ENCODE peak calls at places on chromosomes 12 and 14, in ten cellular contexts. A is PC-3, S is heart right ventricle, B is astrocyte of the spinal cord, J is HCT116, C is SK-N-SH, L is spleen, U is AG04450, X is fibroblast of the aortic adventitia, G is tibial artery. Z is an unnamed sample.

GRCh38 chr12:76820888-76821482 is 57.1 kb downstream of the ZDHHC17 start:
- DNase-seq in A (peak), S (peak), B (peak), J (peak), C (peak), L (no peak), U (peak), X (peak), G (no peak), Z (peak)

GRCh38 chr14:101017209-101017608 is 113.7 kb upstream of the RTL1 start:
- DNase-seq in A (no peak), S (no peak), B (peak), J (no peak), C (no peak), L (no peak), U (no peak), X (peak), G (no peak), Z (peak)

GRCh38 chr12:124720687-124721500 is 142.8 kb downstream of the SCARB1 start:
- DNase-seq in A (peak), S (peak), B (peak), J (no peak), C (peak), L (no peak), U (no peak), X (peak), G (no peak), Z (peak)

GRCh38 chr12:124174406-124174805 is 120.5 kb upstream of the RFLNA start:
- DNase-seq in A (no peak), S (no peak), B (peak), J (no peak), C (no peak), L (no peak), U (no peak), X (no peak), G (no peak), Z (peak)

GRCh38 chr12:55955800-55956508 is 9.9 kb downstream of the PMEL start:
- DNase-seq in A (peak), S (no peak), B (peak), J (peak), C (peak), L (no peak), U (no peak), X (peak), G (no peak), Z (peak)

GRCh38 chr12:45200497-45201043 is 15.3 kb upstream of the ANO6 start:
- DNase-seq in A (no peak), S (no peak), B (no peak), J (no peak), C (no peak), L (no peak), U (no peak), X (peak), G (no peak), Z (peak)

GRCh38 chr14:61451891-61452400 is 130.6 kb downstream of the PRKCH start:
- DNase-seq in A (no peak), S (no peak), B (no peak), J (no peak), C (no peak), L (no peak), U (no peak), X (no peak), G (no peak), Z (no peak)

GRCh38 chr12:66637693-66638301 is 41.1 kb downstream of the GRIP1 start:
- DNase-seq in A (no peak), S (no peak), B (peak), J (no peak), C (no peak), L (no peak), U (no peak), X (peak), G (no peak), Z (no peak)

GRCh38 chr12:80846930-80847329 is 90.8 kb downstream of the LIN7A start:
- DNase-seq in A (no peak), S (no peak), B (no peak), J (no peak), C (no peak), L (no peak), U (no peak), X (no peak), G (no peak), Z (no peak)

GRCh38 chr12:122422769-122423257 is 344 bp upstream of the CLIP1 start:
- DNase-seq in A (peak), S (peak), B (peak), J (no peak), C (no peak), L (no peak), U (no peak), X (peak), G (no peak), Z (peak)

GRCh38 chr12:94650143-94651056 is at the start of gene TMCC3:
- DNase-seq in A (peak), S (peak), B (no peak), J (no peak), C (peak), L (peak), U (no peak), X (peak), G (peak), Z (peak)

GRCh38 chr14:100577321-100577985 is 9.8 kb downstream of the BEGAIN start:
- DNase-seq in A (no peak), S (no peak), B (no peak), J (no peak), C (peak), L (peak), U (no peak), X (no peak), G (no peak), Z (no peak)

GRCh38 chr14:90193925-90194324 is 62.4 kb upstream of the PSMC1 start:
- DNase-seq in A (no peak), S (no peak), B (no peak), J (peak), C (peak), L (no peak), U (no peak), X (no peak), G (no peak), Z (no peak)

GRCh38 chr12:90166671-90167070 is 458.0 kb upstream of the ATP2B1 start:
- DNase-seq in A (no peak), S (no peak), B (no peak), J (no peak), C (no peak), L (no peak), U (no peak), X (no peak), G (no peak), Z (no peak)

GRCh38 chr14:94051115-94051514 is 25.0 kb downstream of the OTUB2 start:
- DNase-seq in A (peak), S (peak), B (peak), J (no peak), C (no peak), L (peak), U (peak), X (peak), G (no peak), Z (peak)

GRCh38 chr12:54301428-54302045 is 722 bp upstream of the NFE2 start:
- DNase-seq in A (peak), S (no peak), B (no peak), J (no peak), C (no peak), L (no peak), U (no peak), X (no peak), G (no peak), Z (no peak)

GRCh38 chr14:95774265-95775160 is 60.6 kb upstream of the TCL1A start:
- DNase-seq in A (peak), S (peak), B (peak), J (peak), C (peak), L (no peak), U (no peak), X (peak), G (peak), Z (peak)

GRCh38 chr14:56195727-56196126 is 77.5 kb downstream of the PELI2 start:
- DNase-seq in A (peak), S (peak), B (peak), J (no peak), C (no peak), L (peak), U (no peak), X (no peak), G (no peak), Z (peak)

GRCh38 chr12:127688901-127689428 is 578.0 kb upstream of the TMEM132C start:
- DNase-seq in A (no peak), S (no peak), B (no peak), J (no peak), C (no peak), L (no peak), U (no peak), X (no peak), G (no peak), Z (no peak)

GRCh38 chr12:96241484-96242256 is 47.5 kb downstream of the ELK3 start:
- DNase-seq in A (no peak), S (peak), B (peak), J (no peak), C (no peak), L (peak), U (no peak), X (peak), G (peak), Z (peak)

DNA sequence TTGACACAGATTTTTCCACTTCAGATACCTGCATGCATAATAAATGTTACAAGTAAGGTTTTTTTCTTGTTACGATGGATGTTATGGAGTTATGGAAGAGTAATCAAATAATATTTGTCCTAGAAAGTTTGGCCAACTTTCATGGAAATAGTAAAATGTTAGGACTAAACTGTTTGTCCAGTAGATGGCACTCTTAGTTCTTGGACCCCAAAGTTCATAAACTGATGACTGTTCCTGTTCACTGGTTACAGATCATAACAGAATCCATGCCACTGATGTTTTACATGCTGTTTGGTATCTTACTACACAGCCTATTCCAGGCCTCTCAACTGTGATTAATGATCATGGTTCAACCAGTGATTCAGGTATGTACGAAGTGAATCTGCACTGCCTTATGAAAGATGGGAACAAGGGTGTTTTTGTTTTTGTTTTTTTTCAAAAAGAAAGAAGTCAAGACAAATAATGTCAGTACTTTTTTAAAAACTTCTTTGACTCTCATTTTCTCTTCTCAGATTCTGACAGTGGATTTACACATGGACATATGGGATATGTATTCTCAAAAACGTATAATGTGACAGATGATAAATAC is 48.8 kb upstream of the SLCO1C1 start:
- DNase-seq in A (peak), S (no peak), B (peak), J (peak), C (peak), L (no peak), U (no peak), X (peak), G (no peak), Z (peak)
- TF ChIP-seq CTCF in A (peak), S (peak), B (peak), J (peak), C (peak), L (peak), U (peak), X (peak), G (peak), Z (peak)

GRCh38 chr12:48003226-48004038 is 844 bp downstream of the COL2A1 start:
- DNase-seq in A (peak), S (no peak), B (peak), J (no peak), C (no peak), L (no peak), U (no peak), X (peak), G (no peak), Z (no peak)
- H3K4me3 ChIP-seq in A (peak), S (peak), B (no peak), J (no peak), C (peak), L (peak), U (no peak), X (no peak), G (peak), Z (no peak)

GRCh38 chr12:93447555-93448265 is 6.0 kb upstream of the UBE2N start:
- DNase-seq in A (no peak), S (no peak), B (no peak), J (no peak), C (no peak), L (no peak), U (no peak), X (no peak), G (no peak), Z (no peak)
- TF ChIP-seq CTCF in A (no peak), S (no peak), B (no peak), J (no peak), C (no peak), L (no peak), U (no peak), X (no peak), G (no peak), Z (no peak)

DNA sequence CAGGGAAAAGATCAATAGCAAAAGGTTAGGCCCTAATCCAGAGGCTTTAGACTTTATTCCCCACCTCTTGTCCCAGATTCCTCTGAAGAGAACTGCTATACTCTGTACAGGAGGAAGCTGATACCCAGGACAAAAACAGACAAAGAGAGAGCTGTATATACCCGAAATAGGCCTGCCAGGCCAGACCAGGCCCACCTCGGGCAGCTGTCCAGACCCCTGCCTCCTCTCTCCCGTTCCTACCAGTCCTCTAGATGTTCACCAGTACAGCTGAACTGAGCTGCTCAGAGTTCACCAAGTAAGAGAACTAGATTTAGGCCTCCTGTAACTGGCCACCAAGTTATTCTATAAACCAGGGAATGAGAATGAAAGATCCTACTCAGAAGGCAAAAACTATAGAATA is 4.7 kb downstream of the CHD4 start:
- DNase-seq in A (no peak), S (no peak), B (no peak), J (no peak), C (no peak), L (no peak), U (no peak), X (no peak), G (no peak), Z (no peak)
- H3K4me3 ChIP-seq in A (no peak), S (no peak), B (no peak), J (no peak), C (no peak), L (no peak), U (no peak), X (no peak), G (peak), Z (no peak)

GRCh38 chr12:49357099-49357678 is 10.1 kb upstream of the SPATS2 start:
- DNase-seq in A (peak), S (no peak), B (peak), J (no peak), C (peak), L (no peak), U (peak), X (peak), G (no peak), Z (peak)
- TF ChIP-seq CTCF in A (peak), S (peak), B (peak), J (peak), C (peak), L (peak), U (peak), X (peak), G (peak), Z (peak)

DNA sequence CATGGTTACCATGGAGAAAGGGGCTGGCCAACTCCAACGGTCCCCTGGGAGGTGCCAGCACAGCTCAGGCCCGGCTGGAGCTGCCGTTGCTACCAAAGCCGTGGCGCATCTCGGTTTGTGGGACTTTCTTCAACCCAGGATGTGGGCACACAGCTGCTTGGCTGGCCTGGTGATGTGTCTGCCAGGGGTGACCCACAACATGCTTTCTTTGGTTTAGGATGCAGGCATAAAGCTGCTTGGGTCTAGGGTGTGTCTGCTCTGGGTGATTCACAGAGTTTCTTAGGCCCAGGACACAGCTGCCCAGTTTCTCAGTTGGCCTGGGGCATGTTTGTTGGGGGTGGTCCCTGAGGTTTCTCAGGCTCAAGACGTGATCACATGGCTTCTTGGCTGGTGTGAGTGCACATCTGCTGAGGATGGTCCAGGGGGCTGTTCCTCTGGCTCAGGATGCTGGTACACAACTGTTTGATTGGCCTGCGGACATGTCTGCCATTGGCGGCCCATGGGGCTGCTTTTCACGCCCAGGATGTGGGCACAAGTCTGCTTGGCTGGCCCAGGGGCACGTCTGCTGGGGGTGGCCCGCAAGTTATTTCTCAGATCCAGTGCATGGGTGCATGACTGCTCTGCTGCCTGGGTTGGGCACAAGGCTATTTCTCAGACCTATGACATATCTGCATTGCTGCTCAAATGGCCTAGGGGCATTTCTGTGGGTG is 26.0 kb upstream of the GTF2A1 start:
- DNase-seq in A (peak), S (no peak), B (no peak), J (no peak), C (no peak), L (no peak), U (no peak), X (no peak), G (no peak), Z (no peak)
- H3K4me3 ChIP-seq in A (no peak), S (no peak), B (no peak), J (no peak), C (no peak), L (no peak), U (no peak), X (no peak), G (no peak), Z (no peak)

DNA sequence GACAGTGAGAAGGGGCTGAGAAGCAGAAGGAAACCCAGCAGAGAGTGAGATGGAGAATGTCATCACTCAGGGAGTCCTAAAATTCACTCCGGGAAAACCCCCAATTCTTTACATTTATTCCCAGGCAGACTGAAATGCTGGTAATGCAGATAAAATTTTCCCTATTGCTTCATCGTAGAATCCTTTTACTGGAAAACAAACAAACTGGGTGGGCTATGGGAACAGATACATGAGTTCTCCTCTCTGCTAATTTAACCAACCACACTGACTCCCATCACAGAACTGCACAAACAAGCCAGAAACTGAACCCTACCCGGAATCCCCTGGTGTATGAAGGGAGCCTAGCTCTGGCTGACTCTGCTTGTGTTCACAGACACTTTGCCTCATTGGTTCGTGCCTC is 20.9 kb downstream of the HEBP1 start:
- DNase-seq in A (no peak), S (no peak), B (no peak), J (no peak), C (no peak), L (no peak), U (no peak), X (peak), G (no peak), Z (peak)
- TF ChIP-seq CTCF in A (no peak), S (no peak), B (no peak), J (no peak), C (no peak), L (no peak), U (no peak), X (no peak), G (no peak), Z (no peak)

DNA sequence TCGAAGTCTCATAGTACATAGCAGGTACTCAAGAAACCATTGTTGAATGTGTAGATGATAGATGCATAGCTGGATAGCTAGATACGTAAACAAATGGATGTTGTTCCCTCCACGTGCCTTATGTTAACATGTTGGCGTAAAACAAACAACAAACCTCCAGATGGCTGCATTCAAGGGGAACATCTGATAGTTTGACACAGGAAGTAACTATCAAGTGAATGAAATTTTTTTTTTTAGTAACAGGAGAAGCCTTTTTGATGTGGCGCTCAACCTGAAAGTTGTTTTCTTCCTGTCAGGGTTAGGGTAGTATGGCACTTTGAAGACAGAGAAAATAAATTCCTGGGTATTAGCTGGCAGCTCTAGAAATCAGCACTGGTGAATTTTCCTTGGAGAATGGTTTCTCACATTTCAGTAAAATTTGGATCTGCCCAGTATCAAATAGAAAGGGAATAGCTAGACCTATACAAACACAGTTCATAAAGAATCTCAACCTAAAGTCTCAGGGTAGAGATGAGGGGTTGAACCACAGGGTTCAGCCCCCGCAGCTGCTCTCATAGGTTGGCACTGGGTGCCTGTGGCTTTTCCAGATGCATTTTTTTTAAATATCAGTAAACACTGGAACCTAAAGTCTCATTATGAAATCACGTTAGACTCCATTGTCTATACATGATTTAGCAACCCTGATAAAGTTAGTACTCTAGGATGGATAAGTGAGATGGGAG is 18.8 kb upstream of the RAP1B start:
- DNase-seq in A (no peak), S (no peak), B (no peak), J (no peak), C (no peak), L (no peak), U (no peak), X (no peak), G (no peak), Z (no peak)
- H3K4me3 ChIP-seq in A (no peak), S (no peak), B (no peak), J (no peak), C (no peak), L (no peak), U (no peak), X (no peak), G (no peak), Z (no peak)

Z was measured in cardiac fibroblast.